ENCODE peak calls at places on chromosomes 6 and 20, in six cellular contexts. G, P, V, I, N and R are unnamed samples.

GRCh38 chr6:107931894-107932293 is 26.1 kb downstream of the SEC63 start:
- DNase-seq in G (no peak), I (no peak), N (no peak), P (no peak), V (no peak), R (no peak)

GRCh38 chr6:161922631-161923119 is 648.8 kb upstream of the AGPAT4 start:
- DNase-seq in G (peak), P (no peak), N (peak), V (peak), I (peak), R (no peak)

GRCh38 chr6:34953084-34954025 is 64.3 kb downstream of the ANKS1A start:
- DNase-seq in N (peak), G (no peak), V (peak), I (no peak), P (no peak), R (no peak)

GRCh38 chr6:43943099-43943766 is 173.2 kb downstream of the VEGFA start:
- DNase-seq in V (no peak), P (no peak), N (no peak), G (no peak), I (no peak), R (peak)

GRCh38 chr6:111691345-111692225 is 85.9 kb upstream of the TRAF3IP2 start:
- DNase-seq in N (no peak), I (no peak), V (no peak), P (no peak), G (no peak), R (no peak)

GRCh38 chr6:71326611-71327010 is 38.0 kb downstream of the OGFRL1 start:
- DNase-seq in V (no peak), I (no peak), N (no peak), G (no peak), P (no peak), R (no peak)

GRCh38 chr20:64254156-64254555 is 1.4 kb upstream of the PCMTD2 start:
- DNase-seq in N (no peak), V (no peak), I (no peak), G (no peak), P (no peak), R (no peak)

GRCh38 chr20:18849131-18849530 is 35.5 kb downstream of the SCP2D1 start:
- DNase-seq in P (no peak), I (no peak), N (no peak), G (no peak), V (no peak), R (no peak)

GRCh38 chr6:155580904-155581303 is 125.3 kb upstream of the NOX3 start:
- DNase-seq in I (no peak), P (no peak), G (no peak), N (no peak), V (no peak), R (no peak)

GRCh38 chr6:151325075-151326050 is 66.0 kb downstream of the ZBTB2 start:
- DNase-seq in G (peak), V (peak), P (peak), I (no peak), N (peak), R (no peak)

GRCh38 chr20:24993337-24994185 is 1.0 kb upstream of the APMAP start:
- DNase-seq in N (peak), G (no peak), P (no peak), V (no peak), I (no peak), R (no peak)

GRCh38 chr6:53280207-53280606 is 68.5 kb downstream of the ELOVL5 start:
- DNase-seq in N (no peak), I (no peak), P (no peak), G (no peak), V (no peak), R (no peak)

GRCh38 chr20:52746190-52746589 is 226.0 kb upstream of the TSHZ2 start:
- DNase-seq in N (no peak), V (no peak), P (no peak), I (no peak), G (no peak), R (no peak)

GRCh38 chr6:129685640-129686031 is 24.3 kb downstream of the ARHGAP18 start:
- DNase-seq in I (peak), N (no peak), P (no peak), G (no peak), V (no peak), R (no peak)

GRCh38 chr6:157561929-157562810 is 181.2 kb downstream of the ZDHHC14 start:
- DNase-seq in I (no peak), P (peak), N (no peak), G (no peak), V (no peak), R (no peak)

GRCh38 chr6:81896561-81896960 is 144.1 kb upstream of the TENT5A start:
- DNase-seq in I (no peak), V (no peak), G (no peak), P (no peak), N (no peak), R (no peak)

GRCh38 chr6:92762414-92763374 is 656.7 kb downstream of the EPHA7 start:
- DNase-seq in N (peak), P (no peak), G (no peak), V (no peak), I (no peak), R (no peak)

GRCh38 chr6:6790393-6790792 is 201.9 kb downstream of the LY86 start:
- DNase-seq in N (no peak), V (no peak), I (no peak), P (no peak), G (no peak), R (no peak)

GRCh38 chr20:48706710-48707339 is 121.0 kb downstream of the PREX1 start:
- DNase-seq in I (no peak), P (no peak), N (no peak), G (no peak), V (no peak), R (no peak)

GRCh38 chr6:108222504-108222903 is 38.3 kb downstream of the SNX3 start:
- DNase-seq in G (no peak), V (no peak), N (no peak), I (no peak), P (no peak), R (no peak)

GRCh38 chr20:54295686-54296085 is 87.8 kb downstream of the PFDN4 start:
- DNase-seq in I (no peak), G (no peak), V (no peak), P (no peak), N (no peak), R (no peak)

DNA sequence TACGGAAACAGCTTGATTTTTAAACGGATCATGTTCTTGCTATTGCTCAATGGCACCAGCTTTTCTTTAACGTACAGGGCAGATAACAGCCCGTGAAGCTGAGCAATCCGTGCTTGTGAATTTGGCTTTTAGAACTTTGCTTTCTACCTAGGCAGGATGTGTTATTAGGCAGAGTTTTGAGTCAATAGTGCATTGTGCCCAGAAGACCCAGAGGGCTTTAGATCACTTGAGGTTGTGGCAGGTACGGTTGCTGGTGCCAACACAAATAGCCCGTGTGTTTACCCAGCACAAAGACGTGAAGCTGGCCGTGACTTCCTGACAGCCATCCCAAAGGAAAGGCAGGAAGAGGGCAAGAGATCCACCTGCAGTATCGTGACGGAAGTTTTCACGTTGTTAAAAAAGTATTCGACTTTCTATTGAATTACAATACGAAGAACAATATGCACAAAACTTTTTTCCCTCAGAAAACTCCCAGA is 117.4 kb upstream of the FRMD1 start:
- DNase-seq in I (no peak), G (no peak), V (no peak), P (no peak), N (peak), R (no peak)
- TF ChIP-seq CTCF in I (no peak), G (no peak), V (no peak), P (no peak), N (no peak), R (no peak)

GRCh38 chr6:32947552-32948465 is 5.1 kb downstream of the HLA-DMA start:
- DNase-seq in N (peak), V (peak), P (no peak), G (peak), I (no peak), R (no peak)
- TF ChIP-seq CTCF in N (peak), V (peak), P (no peak), G (peak), I (peak), R (peak)

DNA sequence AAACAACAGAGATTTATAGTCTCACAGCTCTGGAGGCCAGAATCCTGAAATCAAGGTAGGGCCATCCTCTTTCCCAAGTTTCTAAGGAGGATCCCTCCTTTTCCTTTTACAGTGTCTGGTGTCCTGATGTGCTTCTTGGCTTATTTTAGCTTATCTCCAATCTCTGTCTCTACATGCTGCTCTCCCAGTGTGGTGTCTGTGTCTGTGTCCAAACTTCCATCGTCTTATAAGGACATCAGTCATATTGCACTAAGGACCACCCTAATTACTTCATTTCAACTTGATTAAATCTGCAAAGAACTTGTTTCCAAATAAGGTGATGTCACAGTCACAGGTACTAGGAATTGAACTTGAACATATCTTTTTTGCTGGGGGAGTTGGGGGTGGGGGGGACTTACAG is 529.6 kb downstream of the DHX35 start:
- DNase-seq in N (no peak), P (no peak), I (no peak), V (no peak), G (no peak), R (no peak)
- TF ChIP-seq CTCF in N (no peak), P (no peak), I (no peak), V (no peak), G (no peak), R (no peak)

DNA sequence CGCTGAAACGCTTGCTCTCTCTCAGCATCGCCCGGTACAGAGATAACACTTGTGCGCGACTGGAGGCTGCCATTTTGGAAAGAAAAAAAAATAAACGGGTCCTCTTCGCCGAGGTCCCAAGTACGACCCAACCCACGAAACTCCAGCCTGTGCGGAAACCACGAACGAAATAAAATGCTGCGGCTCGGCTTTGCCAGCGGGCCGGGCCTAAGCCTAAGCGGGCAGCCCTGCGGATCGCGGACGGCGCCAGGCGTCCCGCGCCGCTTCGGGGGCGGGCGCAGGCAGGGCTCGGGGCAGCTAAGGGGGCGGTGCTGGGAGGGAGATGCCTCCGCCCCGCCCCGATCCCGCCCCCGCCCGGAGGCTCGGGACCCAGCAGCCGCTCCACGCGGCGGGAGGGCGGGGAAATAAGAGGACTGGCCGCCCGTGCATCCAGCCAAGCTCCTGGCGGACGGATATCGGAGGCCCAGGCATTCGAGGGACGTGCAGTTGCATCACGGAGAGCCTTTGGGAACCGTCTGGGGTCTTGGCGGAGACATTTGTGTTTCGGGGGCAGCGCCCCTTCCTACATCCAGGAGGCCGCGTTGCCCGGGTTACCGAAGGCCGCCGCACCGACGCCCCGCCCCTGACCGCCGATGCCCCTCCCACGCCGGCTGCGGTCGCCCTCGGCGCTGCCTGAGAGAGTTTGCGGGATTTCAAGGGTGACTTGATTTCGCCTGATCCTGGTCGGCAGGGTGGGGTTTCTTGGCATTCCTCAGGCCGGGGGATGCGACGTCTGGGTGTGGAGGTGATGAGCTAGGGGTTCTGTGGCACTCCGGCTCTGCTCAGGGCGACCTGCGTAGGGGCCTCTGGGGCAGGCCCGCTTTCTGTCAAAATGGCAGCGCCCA is at the start of the genes FARS2 and LYRM4:
- DNase-seq in G (peak), N (peak), V (peak), I (peak), P (peak), R (peak)
- TF ChIP-seq CTCF in G (peak), N (no peak), V (peak), I (no peak), P (no peak), R (no peak)

GRCh38 chr20:31720486-31721407 is 1.9 kb downstream of the BCL2L1 start:
- DNase-seq in N (no peak), I (no peak), P (no peak), G (no peak), V (no peak), R (no peak)
- TF ChIP-seq CTCF in N (no peak), I (no peak), P (no peak), G (no peak), V (no peak), R (no peak)